ENCODE peak calls at places on chromosomes 12 and 14, in eight cellular contexts. J, N, O, A, M, S, Z and V are unnamed samples. For H3K27me3 and H3K9me3, the result is how much of the 10 kb centered on the place peaks cover.

GRCh38 chr12:120115692-120116442 is 686 bp downstream of the RAB35 start:
- DNase-seq in J (peak), N (no peak), O (no peak), A (peak), M (peak), S (peak), Z (no peak), V (no peak)

GRCh38 chr12:107393043-107393725 is 292.4 kb upstream of the PWP1 start:
- DNase-seq in J (no peak), N (no peak), O (no peak), A (no peak), M (no peak), S (no peak), Z (no peak), V (no peak)

GRCh38 chr12:67430708-67431335 is 161.7 kb downstream of the CAND1 start:
- DNase-seq in J (no peak), N (no peak), O (peak), A (no peak), M (no peak), S (no peak), Z (peak), V (peak)

GRCh38 chr14:66514206-66514605 is 6.3 kb downstream of the GPHN start:
- DNase-seq in J (no peak), N (no peak), O (no peak), A (no peak), M (no peak), S (no peak), Z (no peak), V (no peak)

GRCh38 chr12:108933950-108934349 is 54.1 kb downstream of the DAO start:
- DNase-seq in J (no peak), N (no peak), O (no peak), A (no peak), M (no peak), S (no peak), Z (no peak), V (no peak)

GRCh38 chr12:89390802-89391673 is 38.7 kb upstream of the DUSP6 start:
- DNase-seq in J (peak), N (no peak), O (no peak), A (no peak), M (no peak), S (peak), Z (no peak), V (no peak)

GRCh38 chr12:83826112-83826511 is 1086.5 kb downstream of the SLC6A15 start:
- DNase-seq in J (peak), N (peak), O (no peak), A (no peak), M (peak), S (peak), Z (no peak), V (no peak)

GRCh38 chr12:132711169-132711843 is 664 bp downstream of the PGAM5 start:
- DNase-seq in J (no peak), N (no peak), O (no peak), A (no peak), M (peak), S (peak), Z (no peak), V (no peak)

GRCh38 chr12:132715874-132716273 is 5.2 kb downstream of the PGAM5 start:
- DNase-seq in J (no peak), N (no peak), O (no peak), A (no peak), M (no peak), S (no peak), Z (no peak), V (no peak)

GRCh38 chr14:96095581-96096476 is 56.7 kb downstream of the C14orf132 start:
- DNase-seq in J (peak), N (no peak), O (peak), A (peak), M (no peak), S (peak), Z (no peak), V (no peak)

GRCh38 chr12:104859144-104859543 is 98.9 kb downstream of the SLC41A2 start:
- DNase-seq in J (no peak), N (no peak), O (no peak), A (no peak), M (no peak), S (no peak), Z (no peak), V (no peak)

GRCh38 chr12:3544296-3544965 is 53.4 kb downstream of the PRMT8 start:
- DNase-seq in J (peak), N (no peak), O (no peak), A (no peak), M (no peak), S (no peak), Z (no peak), V (no peak)

GRCh38 chr14:70988452-70988851 is 81.2 kb downstream of the PCNX1 start:
- DNase-seq in J (no peak), N (no peak), O (no peak), A (no peak), M (peak), S (no peak), Z (no peak), V (no peak)

GRCh38 chr14:72128629-72129028 is 196.4 kb downstream of the RGS6 start:
- DNase-seq in J (no peak), N (no peak), O (no peak), A (no peak), M (no peak), S (peak), Z (no peak), V (no peak)

GRCh38 chr14:67420102-67420739 is 8.3 kb upstream of the PLEK2 start:
- DNase-seq in J (peak), N (no peak), O (no peak), A (no peak), M (peak), S (no peak), Z (no peak), V (no peak)

GRCh38 chr14:101834387-101835165 is 73.1 kb downstream of the PPP2R5C start:
- DNase-seq in J (no peak), N (no peak), O (no peak), A (no peak), M (no peak), S (peak), Z (no peak), V (no peak)

GRCh38 chr12:115468087-115468510 is 784.1 kb upstream of the TBX3 start:
- DNase-seq in J (peak), N (no peak), O (no peak), A (no peak), M (no peak), S (no peak), Z (no peak), V (no peak)

GRCh38 chr12:115466076-115466475 is 782.1 kb upstream of the TBX3 start:
- DNase-seq in J (no peak), N (no peak), O (no peak), A (no peak), M (no peak), S (no peak), Z (no peak), V (no peak)

GRCh38 chr12:115464673-115465060 is 780.7 kb upstream of the TBX3 start:
- DNase-seq in J (no peak), N (no peak), O (no peak), A (no peak), M (no peak), S (no peak), Z (no peak), V (no peak)

GRCh38 chr12:115470526-115470925 is 786.6 kb upstream of the TBX3 start:
- DNase-seq in J (no peak), N (no peak), O (no peak), A (no peak), M (no peak), S (no peak), Z (no peak), V (no peak)

DNA sequence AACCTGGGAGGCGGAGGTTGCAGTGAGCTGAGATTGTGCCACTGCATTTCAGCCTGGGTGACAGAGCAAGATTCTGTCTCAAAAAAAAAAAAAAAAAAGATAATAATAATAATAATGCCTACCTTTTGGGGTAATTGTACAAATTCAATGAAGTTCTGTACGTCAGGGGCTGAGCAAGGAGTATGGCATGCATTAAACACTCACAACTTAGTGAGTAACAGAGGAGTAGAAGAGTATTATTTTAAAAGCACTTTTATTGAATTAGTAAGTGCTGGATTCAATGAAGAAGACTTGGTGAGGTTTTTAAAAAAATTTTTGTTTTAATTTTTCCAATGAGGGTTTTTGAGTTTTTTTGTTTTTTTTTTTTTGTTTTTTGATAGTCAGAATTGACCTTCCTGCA is 783.6 kb upstream of the TBX3 start:
- DNase-seq in J (no peak), N (no peak), O (no peak), A (no peak), M (no peak), S (no peak), Z (no peak), V (no peak)
- H3K27me3 ChIP-seq in J (under half), N (under half), O (under half), A (under half), M (under half), S (under half), Z (under half), V (under half)

DNA sequence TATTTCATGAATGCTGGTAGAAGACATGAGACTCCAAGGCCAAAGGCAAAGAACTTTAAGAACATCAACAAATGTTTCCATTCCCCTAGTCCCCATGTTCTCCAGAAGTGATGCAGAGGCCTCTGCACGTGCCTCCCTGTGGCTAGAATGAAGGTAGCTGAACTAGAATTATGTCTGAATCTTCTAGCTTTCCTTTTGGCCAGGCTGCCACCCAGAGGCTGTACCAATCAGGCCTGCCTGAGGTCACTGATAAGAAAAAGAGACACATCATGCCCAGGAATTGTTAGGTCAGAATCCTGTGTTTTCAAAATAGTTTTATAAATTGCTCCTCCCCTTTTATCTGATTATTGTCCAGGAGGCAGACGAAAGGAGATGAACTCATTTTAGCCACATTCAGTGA is 188.0 kb upstream of the SLC16A7 start:
- DNase-seq in J (no peak), N (no peak), O (no peak), A (no peak), M (no peak), S (no peak), Z (no peak), V (no peak)
- H3K9me3 ChIP-seq in J (under half), N (under half), O (under half), A (under half), M (under half), S (under half), Z (under half), V (under half)

GRCh38 chr12:12891646-12892355 is 439 bp downstream of the GPRC5A start:
- DNase-seq in J (no peak), N (no peak), O (no peak), A (no peak), M (no peak), S (no peak), Z (peak), V (no peak)

GRCh38 chr12:12892670-12893290 is 1.4 kb downstream of the GPRC5A start:
- DNase-seq in J (no peak), N (no peak), O (no peak), A (peak), M (no peak), S (no peak), Z (no peak), V (no peak)

GRCh38 chr12:12890492-12890814 is 909 bp upstream of the GPRC5A start:
- DNase-seq in J (peak), N (no peak), O (no peak), A (peak), M (no peak), S (peak), Z (peak), V (no peak)

GRCh38 chr12:12889701-12890100 is 1.7 kb upstream of the GPRC5A start:
- DNase-seq in J (no peak), N (no peak), O (no peak), A (no peak), M (no peak), S (no peak), Z (no peak), V (no peak)

GRCh38 chr12:12890815-12891645 is at the start of gene GPRC5A:
- DNase-seq in J (peak), N (no peak), O (peak), A (peak), M (peak), S (peak), Z (peak), V (peak)
- H3K27me3 ChIP-seq in J (under half), N (under half), O (under half), A (under half), M (under half), S (under half), Z (under half), V (under half)

GRCh38 chr14:19993438-19993837 is 8.5 kb upstream of the OR4Q2 start:
- DNase-seq in J (no peak), N (no peak), O (no peak), A (no peak), M (no peak), S (no peak), Z (no peak), V (no peak)
- H3K9me3 ChIP-seq in J (under half), N (under half), O (under half), A (under half), M (under half), S (under half), Z (under half), V (under half)

DNA sequence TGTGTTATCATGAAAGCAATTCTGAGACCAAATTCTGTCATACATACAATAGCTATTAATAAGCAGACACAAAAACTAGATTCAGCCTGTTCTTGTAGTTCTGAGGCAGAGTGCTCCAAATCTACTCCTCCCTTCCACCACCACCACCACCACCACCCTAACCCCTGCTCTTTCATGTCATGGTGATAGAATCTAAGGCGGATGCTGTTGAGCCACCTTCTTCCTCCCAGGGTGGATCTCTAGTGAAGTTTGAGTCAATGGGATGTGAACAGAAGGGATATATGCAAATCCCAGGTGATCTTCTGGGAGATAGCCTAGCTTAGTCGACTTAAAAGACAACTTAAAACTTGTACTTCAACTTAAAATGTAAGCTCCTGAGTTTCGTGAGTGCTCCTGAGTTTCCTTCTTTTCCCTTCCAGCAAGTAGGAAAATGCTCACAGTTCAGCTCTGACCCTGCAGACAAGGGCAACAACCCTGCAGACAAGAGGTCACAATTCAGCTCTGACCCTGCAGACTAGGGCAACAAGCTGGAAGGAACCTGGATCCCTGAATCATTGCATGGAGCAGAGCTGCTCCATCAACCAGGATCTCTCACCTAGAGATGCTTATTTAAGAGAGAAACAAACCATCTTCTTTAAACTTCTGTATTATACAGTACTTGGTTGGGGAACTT is 204.1 kb downstream of the TTC8 start:
- DNase-seq in J (no peak), N (no peak), O (no peak), A (no peak), M (no peak), S (no peak), Z (no peak), V (no peak)
- H3K27me3 ChIP-seq in J (under half), N (under half), O (under half), A (under half), M (under half), S (under half), Z (under half), V (under half)

DNA sequence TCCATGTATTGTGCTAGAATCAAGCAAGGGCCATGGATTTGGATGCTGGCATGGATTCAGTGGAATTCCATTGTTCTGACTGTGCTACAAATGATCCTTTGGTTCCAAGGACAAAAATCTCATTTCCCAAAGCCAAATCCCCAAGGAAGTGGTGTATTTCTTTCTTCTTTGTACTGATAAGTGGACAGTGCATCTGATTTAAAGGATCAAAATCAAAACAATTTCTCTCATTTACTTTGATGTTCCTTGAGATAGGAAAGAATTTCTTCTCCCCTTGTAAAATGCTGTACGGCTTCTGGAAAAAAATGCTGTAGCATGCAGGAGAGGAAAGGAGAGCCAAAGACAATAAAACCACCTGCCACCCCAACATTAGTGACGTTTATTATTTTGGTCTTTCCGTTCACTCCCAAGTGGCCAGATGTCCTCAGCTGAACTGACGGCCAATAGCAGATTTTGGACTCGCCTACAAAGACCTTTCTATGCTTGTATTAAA is 185.7 kb downstream of the PRKD1 start:
- DNase-seq in J (no peak), N (no peak), O (peak), A (no peak), M (no peak), S (peak), Z (peak), V (no peak)
- H3K9me3 ChIP-seq in J (under half), N (under half), O (under half), A (under half), M (under half), S (under half), Z (under half), V (under half)

DNA sequence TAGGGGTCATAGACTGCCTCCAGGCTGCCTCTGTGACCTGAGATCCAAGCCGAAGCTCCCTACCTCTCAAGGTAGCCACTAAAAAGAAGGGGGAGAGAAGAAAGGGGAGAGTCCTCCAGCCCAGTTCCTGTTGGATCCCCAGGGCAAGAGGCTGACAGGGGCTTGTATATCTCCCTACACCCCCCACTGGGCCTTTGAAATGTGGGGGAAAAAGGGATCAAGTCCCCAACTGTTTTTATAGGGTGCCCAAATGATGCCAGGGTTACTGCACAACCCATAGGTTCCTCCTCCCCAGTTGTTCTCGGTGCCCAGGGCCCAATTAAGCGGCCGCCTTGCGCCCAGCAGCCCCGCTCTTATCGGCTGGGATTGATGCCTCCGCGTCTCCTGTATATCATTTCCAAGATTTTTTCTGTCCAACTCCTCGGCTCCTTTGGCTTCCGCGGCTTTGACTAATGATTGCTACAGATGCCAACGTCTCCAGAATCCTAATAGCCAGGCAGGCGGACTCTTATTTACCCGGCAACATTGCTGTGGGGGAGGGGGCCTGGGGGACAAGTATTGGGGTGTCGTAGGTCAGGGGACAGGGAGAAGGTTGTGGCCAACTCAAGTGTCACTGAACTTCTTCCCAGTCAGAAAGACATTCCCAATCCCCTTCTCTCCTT is 7.6 kb upstream of the HOXC4 start:
- DNase-seq in J (no peak), N (no peak), O (no peak), A (no peak), M (no peak), S (no peak), Z (no peak), V (no peak)
- H3K27me3 ChIP-seq in J (half or more), N (under half), O (under half), A (under half), M (half or more), S (under half), Z (under half), V (under half)